ENCODE peak calls at places on chromosomes 7 and 10, in seven cellular contexts. M is activated CD4-positive, alpha-beta T cell treated with anti-CD3 and anti-CD28 coated beads, Interleukin-2, amount 10 ng/mL, durations not matched to agents 7 days and 5 days; J is T-helper 1 cell; O is KBM-7; C is NCI-H774; K is LoVo; T is IMR-90. Z is an unnamed sample.

GRCh38 chr7:108147031-108147563 is 16.9 kb upstream of the LAMB4 start:
- DNase-seq in M (no peak), T (no peak), C (no peak), O (no peak), J (no peak), K (no peak), Z (no peak)

GRCh38 chr10:86863443-86863842 is 94.0 kb downstream of the MMRN2 start:
- DNase-seq in T (no peak), O (no peak), C (no peak), K (no peak), M (no peak), J (no peak), Z (no peak)

GRCh38 chr7:105797652-105798051 is 78.7 kb downstream of the ATXN7L1 start:
- DNase-seq in K (no peak), T (no peak), J (no peak), C (no peak), M (no peak), O (no peak), Z (no peak)

GRCh38 chr7:111982804-111983203 is 223.4 kb downstream of the DOCK4 start:
- DNase-seq in K (no peak), C (no peak), O (no peak), M (no peak), J (no peak), T (peak; percentile 74), Z (no peak)

GRCh38 chr10:113644185-113645120 is 19.4 kb downstream of the NRAP start:
- DNase-seq in M (no peak), K (peak; percentile 45), O (no peak), T (peak; percentile 77), C (no peak), J (no peak), Z (no peak)

GRCh38 chr10:112677689-112678088 is 230.7 kb downstream of the VTI1A start:
- DNase-seq in J (no peak), M (no peak), C (no peak), T (no peak), K (no peak), O (no peak), Z (no peak)

GRCh38 chr7:4784799-4785198 is 9.4 kb downstream of the AP5Z1 start:
- DNase-seq in M (no peak), J (no peak), K (no peak), O (no peak), C (no peak), T (no peak), Z (no peak)

GRCh38 chr10:69088801-69089501 is 1.0 kb downstream of the SRGN start:
- DNase-seq in O (peak; percentile 69), M (peak; percentile 78), T (peak; percentile 52), K (no peak), C (no peak), J (peak; percentile 53), Z (no peak)

GRCh38 chr10:119517235-119518141 is 25.0 kb downstream of the RGS10 start:
- DNase-seq in O (peak; percentile 93), C (no peak), J (peak; percentile 44), K (no peak), M (peak; percentile 60), T (peak; percentile 63), Z (no peak)

GRCh38 chr7:33716581-33717477 is 188.5 kb upstream of the BMPER start:
- DNase-seq in K (peak; percentile 62), M (no peak), T (peak; percentile 66), C (peak; percentile 1), J (no peak), O (peak; percentile 18), Z (no peak)

Z was measured in keratinocyte.